ENCODE peak calls at places on chromosomes 11 and 22, in four cellular contexts. Z, J, S and P are unnamed samples.

GRCh38 chr11:27444801-27445215 is 27.8 kb downstream of the LGR4 start:
- DNase-seq in Z (no peak), J (no peak), S (peak), P (no peak)

GRCh38 chr11:130546438-130546837 is 98.0 kb downstream of the ADAMTS15 start:
- DNase-seq in Z (no peak), S (no peak), J (no peak), P (no peak)

GRCh38 chr11:63851354-63851753 is 12.4 kb downstream of the MARK2 start:
- DNase-seq in Z (no peak), J (no peak), S (no peak), P (no peak)

GRCh38 chr11:20670932-20671403 is 1.6 kb downstream of the NELL1 start:
- DNase-seq in Z (no peak), J (no peak), S (peak), P (no peak)

GRCh38 chr11:119608201-119608600 is 120.8 kb downstream of the NECTIN1 start:
- DNase-seq in Z (no peak), S (no peak), J (no peak), P (no peak)

GRCh38 chr11:1435820-1436467 is 46.2 kb downstream of the BRSK2 start:
- DNase-seq in Z (peak), S (peak), J (no peak), P (no peak)

GRCh38 chr22:36027579-36027959 is 1.1 kb downstream of the RBFOX2 start:
- DNase-seq in S (peak), Z (peak), J (no peak), P (no peak)

GRCh38 chr11:19811391-19811790 is 98.8 kb downstream of the NAV2 start:
- DNase-seq in S (no peak), J (no peak), Z (no peak), P (no peak)

GRCh38 chr22:40414306-40414705 is 43.9 kb downstream of the SGSM3 start:
- DNase-seq in S (no peak), Z (peak), J (no peak), P (peak)

GRCh38 chr11:16511807-16512114 is 155.4 kb upstream of the SOX6 start:
- DNase-seq in J (no peak), S (no peak), Z (no peak), P (no peak)

GRCh38 chr11:88231894-88232482 is 56.7 kb upstream of the RAB38 start:
- DNase-seq in S (peak), J (peak), Z (peak), P (peak)

GRCh38 chr22:50622723-50623327 is 5.1 kb downstream of the ARSA start:
- DNase-seq in J (no peak), Z (peak), S (no peak), P (no peak)

GRCh38 chr22:50621491-50621880 is 6.5 kb downstream of the ARSA start:
- DNase-seq in S (no peak), Z (peak), J (no peak), P (no peak)

GRCh38 chr22:50621948-50622722 is 5.8 kb downstream of the ARSA start:
- DNase-seq in S (peak), Z (peak), J (no peak), P (no peak)

GRCh38 chr22:50624347-50625130 is 3.4 kb downstream of the ARSA start:
- DNase-seq in Z (no peak), S (no peak), J (no peak), P (no peak)

GRCh38 chr22:50620861-50621490 is 7.0 kb downstream of the ARSA start:
- DNase-seq in Z (peak), J (no peak), S (no peak), P (no peak)
- H2AFZ ChIP-seq in Z (peak), J (no peak), S (no peak), P (no peak)

DNA sequence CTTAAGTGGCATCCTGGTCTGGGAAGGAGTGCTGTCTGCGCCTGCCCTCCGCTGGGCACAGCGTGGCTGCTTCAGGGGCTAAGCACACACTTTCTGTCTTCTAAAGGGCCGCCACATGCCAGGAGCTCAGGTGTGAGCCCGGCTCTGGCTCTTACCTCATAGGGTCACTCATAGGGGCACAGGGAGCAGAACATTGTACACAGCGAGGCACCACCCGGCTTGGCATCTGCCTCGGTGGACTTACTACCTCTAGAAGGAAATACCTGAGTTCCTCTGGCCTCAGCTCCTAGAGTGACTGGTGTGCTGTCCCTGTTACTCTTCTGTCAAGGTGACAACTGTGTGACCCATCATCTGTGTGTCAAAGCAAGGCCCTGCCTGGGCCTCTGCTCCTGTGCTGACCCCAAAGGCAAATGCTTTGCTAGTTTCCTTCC is 13.4 kb downstream of the NEAT1 start:
- DNase-seq in Z (no peak), J (peak), S (no peak), P (no peak)
- H3K4me3 ChIP-seq in Z (no peak), J (no peak), S (no peak), P (no peak)

DNA sequence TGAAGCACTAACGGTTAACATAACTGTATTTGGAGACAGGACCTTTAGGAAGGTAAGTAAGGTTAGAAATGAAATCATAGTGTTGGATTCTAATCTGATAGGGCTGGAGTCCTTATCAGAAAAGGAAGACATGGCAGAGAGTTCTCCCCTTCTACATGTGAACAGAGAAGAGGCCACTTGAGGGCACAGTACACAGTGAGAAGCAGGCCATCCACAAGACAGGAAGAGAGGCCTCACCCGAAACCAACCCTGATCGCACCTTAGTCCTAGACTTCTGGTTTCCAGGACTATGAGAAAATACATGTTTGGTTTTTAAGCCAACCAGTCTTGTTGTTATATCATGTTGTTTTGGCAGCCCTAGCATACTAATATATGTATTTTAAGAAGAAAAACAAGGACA is 170.0 kb downstream of the LRRC4C start:
- DNase-seq in S (peak), Z (no peak), J (no peak), P (no peak)
- TF ChIP-seq CTCF in S (peak), Z (no peak), J (no peak), P (no peak)

DNA sequence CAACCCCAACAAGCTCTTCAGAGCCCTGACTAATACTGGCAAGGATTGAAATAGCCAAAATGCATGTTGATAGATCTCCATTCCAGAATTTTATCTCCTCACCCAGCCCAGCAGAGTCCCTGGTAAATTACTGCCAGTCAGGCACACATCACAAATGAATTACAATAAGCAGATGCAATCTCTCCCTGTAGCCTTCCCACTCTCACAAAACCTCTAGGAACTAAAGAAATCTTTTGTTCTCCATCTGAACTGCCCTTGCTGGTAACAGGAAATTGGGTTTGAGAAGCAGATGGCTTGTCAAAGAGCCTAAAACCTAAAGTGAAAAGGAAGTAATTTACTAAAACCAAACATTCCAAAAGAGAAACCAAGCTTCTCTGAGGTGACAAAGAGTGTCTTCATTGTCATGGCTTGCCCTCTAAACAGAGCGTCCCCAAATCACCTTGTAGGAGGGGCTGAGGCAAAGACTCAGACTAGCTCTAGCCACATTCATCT is 59.5 kb downstream of the FAM168A start:
- DNase-seq in J (peak), S (peak), Z (peak), P (no peak)
- H2AFZ ChIP-seq in J (no peak), S (no peak), Z (no peak), P (no peak)

GRCh38 chr11:107017433-107018227 is 646 bp downstream of the GUCY1A2 start:
- DNase-seq in Z (no peak), S (peak), J (peak), P (peak)

GRCh38 chr11:107017104-107017432 is 1.2 kb downstream of the GUCY1A2 start:
- DNase-seq in Z (no peak), S (no peak), J (no peak), P (no peak)

GRCh38 chr11:107018902-107019493 is 722 bp upstream of the GUCY1A2 start:
- DNase-seq in Z (no peak), S (peak), J (peak), P (peak)

GRCh38 chr11:107014871-107015270 is 3.4 kb downstream of the GUCY1A2 start:
- DNase-seq in S (no peak), J (no peak), Z (no peak), P (peak)

DNA sequence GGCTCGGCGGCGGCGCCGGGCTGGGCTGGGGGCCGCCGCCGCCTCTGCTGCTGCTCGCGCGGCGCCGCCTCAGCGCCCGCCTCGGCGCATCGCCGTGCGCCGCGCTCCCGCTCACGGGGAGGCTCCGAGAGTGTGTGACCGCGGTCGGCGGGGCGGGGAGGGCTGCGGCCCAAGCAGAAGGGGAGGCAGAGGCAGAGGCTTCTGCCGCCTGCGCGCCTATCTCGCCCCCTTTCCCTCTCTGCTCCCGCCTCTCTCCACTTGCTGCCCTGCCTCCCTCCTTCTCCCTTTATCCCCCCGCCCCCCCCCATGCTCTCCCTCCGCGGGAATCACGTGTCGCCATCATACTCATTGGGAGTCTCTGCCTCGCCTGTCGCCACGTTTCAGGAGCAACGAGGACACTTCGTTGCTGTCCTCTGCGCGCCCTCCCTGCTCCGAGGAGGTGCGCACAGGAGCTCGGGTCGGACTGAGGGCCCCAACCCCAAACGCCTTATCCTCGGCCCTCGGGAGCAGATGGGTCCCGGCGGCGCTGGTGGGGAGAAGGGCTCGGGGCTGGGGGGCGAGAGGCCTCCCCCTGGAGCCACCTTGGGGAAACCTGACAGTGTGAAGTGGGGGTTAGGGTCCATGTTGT is at the start of gene GUCY1A2:
- DNase-seq in J (no peak), Z (no peak), S (peak), P (peak)
- H3K4me3 ChIP-seq in J (peak), Z (no peak), S (peak), P (peak)

DNA sequence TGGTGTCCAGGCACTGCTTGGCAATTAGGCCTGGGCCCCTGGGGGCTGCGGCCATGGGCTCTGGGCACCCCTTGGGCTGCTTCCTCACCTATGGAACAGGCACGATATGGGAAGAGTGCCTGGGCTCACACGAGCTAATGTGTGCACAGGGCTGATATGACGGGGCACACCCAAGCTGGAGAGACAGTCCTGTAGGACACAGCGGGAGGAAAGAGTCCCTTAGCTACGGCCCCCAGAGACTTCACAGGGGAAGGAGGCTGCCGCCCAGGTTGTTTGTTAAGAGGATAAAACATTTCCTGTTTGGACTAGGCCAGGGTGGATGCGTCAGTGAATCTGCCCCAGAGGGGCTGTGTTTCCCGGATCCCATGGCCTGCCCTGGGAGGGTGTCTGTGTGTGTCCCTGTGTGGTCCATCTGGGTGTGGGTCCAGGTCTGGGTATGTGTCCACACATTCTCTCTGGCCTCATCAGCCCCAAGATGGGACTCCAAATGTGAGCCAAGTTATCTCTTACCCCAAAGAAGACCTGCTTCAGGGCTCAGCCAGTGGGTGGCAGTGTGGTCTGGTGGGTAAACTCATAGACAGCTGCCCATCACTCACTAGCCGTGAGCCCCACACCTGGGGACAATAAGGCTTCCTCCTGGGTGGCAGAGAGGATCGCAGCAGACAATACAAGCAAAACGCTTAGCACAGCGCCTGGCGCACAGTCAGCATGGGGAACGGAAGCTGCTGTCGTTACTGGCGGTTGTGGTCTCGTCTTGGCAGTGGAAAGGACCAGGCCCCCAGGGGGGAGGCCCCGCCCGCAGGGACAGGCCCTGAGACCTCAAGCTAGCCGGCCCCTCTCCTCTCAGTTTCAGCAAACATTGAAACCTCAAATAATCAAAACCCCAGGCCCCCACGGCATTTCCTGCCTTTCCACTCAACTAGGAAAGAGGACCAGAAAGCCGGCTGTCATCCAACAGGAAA is 3.2 kb upstream of the EMID1 start:
- DNase-seq in Z (peak), S (peak), J (peak), P (peak)
- TF ChIP-seq CTCF in Z (peak), S (peak), J (peak), P (peak)